ENCODE peak calls at places on chromosomes 12 and 14, in five cellular contexts. C is NCI-H1930; I is stimulated activated CD4-positive, alpha-beta T cell treated with anti-CD3 and anti-CD28 coated beads, Interleukin-1b, Interleukin-23, amount 100 ng/mL, for 24 hours; V is AG20443; S is NCI-H1436. K is an unnamed sample.

GRCh38 chr12:127770123-127770522 is 496.8 kb upstream of the TMEM132C start:
- DNase-seq in C (no peak), I (no peak), V (no peak), S (no peak), K (no peak)

GRCh38 chr12:103755425-103755824 is 85.6 kb downstream of the NT5DC3 start:
- DNase-seq in C (no peak), I (no peak), V (no peak), S (no peak), K (no peak)

GRCh38 chr14:34113051-34113511 is 162.2 kb upstream of the EGLN3 start:
- DNase-seq in C (no peak), I (no peak), V (peak), S (no peak), K (no peak)

GRCh38 chr12:50017047-50017446 is 8.2 kb downstream of the RACGAP1 start:
- DNase-seq in C (no peak), I (no peak), V (peak), S (no peak), K (no peak)

GRCh38 chr12:123966596-123966995 is 6.0 kb downstream of the CCDC92 start:
- DNase-seq in C (no peak), I (no peak), V (peak), S (no peak), K (no peak)

GRCh38 chr12:117450186-117450585 is 88.8 kb upstream of the NOS1 start:
- DNase-seq in C (no peak), I (no peak), V (no peak), S (no peak), K (no peak)

GRCh38 chr12:114131824-114132223 is 165.7 kb upstream of the RBM19 start:
- DNase-seq in C (no peak), I (no peak), V (peak), S (no peak), K (no peak)

GRCh38 chr14:70188292-70188607 is 501 bp downstream of the SLC8A3 start:
- DNase-seq in C (no peak), I (no peak), V (peak), S (no peak), K (peak)

GRCh38 chr14:101839236-101839635 is 77.7 kb downstream of the PPP2R5C start:
- DNase-seq in C (no peak), I (no peak), V (no peak), S (no peak), K (peak)

GRCh38 chr14:33916663-33917565 is 34.0 kb downstream of the EGLN3 start:
- DNase-seq in C (no peak), I (no peak), V (peak), S (no peak), K (no peak)